ENCODE peak calls at places on chromosomes 7 and 10, in four cellular contexts. F is prostate gland, N is suprapubic skin, V is endothelial cell of umbilical vein. T is an unnamed sample.

GRCh38 chr10:94205370-94205930 is 157.3 kb downstream of the NOC3L start:
- DNase-seq in F (no peak), N (no peak), V (no peak), T (no peak)

GRCh38 chr7:70582921-70583895 is 548.7 kb upstream of the GALNT17 start:
- DNase-seq in F (no peak), N (no peak), V (no peak), T (no peak)

GRCh38 chr7:18780266-18780665 is 284.7 kb downstream of the HDAC9 start:
- DNase-seq in F (no peak), N (no peak), V (no peak), T (no peak)

GRCh38 chr10:88874271-88874670 is 5.8 kb upstream of the STAMBPL1 start:
- DNase-seq in F (no peak), N (no peak), V (no peak), T (no peak)

GRCh38 chr10:120735773-120736371 is 115.3 kb upstream of the WDR11 start:
- DNase-seq in F (no peak), N (no peak), V (peak; percentile 60), T (no peak)

GRCh38 chr7:30862987-30863693 is 48.5 kb upstream of the AQP1 start:
- DNase-seq in F (no peak), N (no peak), V (no peak), T (no peak)

GRCh38 chr7:45919947-45920542 is 1.0 kb downstream of the IGFBP3 start:
- DNase-seq in F (no peak), N (no peak), V (no peak), T (no peak)

GRCh38 chr10:101563007-101563406 is 25.1 kb downstream of the POLL start:
- DNase-seq in F (no peak), N (no peak), V (peak; percentile 20), T (no peak)

GRCh38 chr10:124701881-124702656 is 42.1 kb downstream of the FAM53B start:
- DNase-seq in F (no peak), N (no peak), V (peak; percentile 80), T (peak; percentile 68)

GRCh38 chr7:150788474-150789269 is 11.5 kb downstream of the TMEM176B start:
- DNase-seq in F (no peak), N (no peak), V (no peak), T (no peak)

GRCh38 chr10:35046074-35046473 is 44.1 kb downstream of the CUL2 start:
- DNase-seq in F (no peak), N (no peak), V (no peak), T (no peak)

GRCh38 chr10:35040761-35041501 is 49.2 kb downstream of the CUL2 start:
- DNase-seq in F (no peak), N (no peak), V (peak; percentile 74), T (no peak)

GRCh38 chr10:35041502-35041879 is 48.6 kb downstream of the CUL2 start:
- DNase-seq in F (no peak), N (no peak), V (no peak), T (no peak)

GRCh38 chr10:35042783-35043182 is 47.4 kb downstream of the CUL2 start:
- DNase-seq in F (no peak), N (no peak), V (no peak), T (no peak)

DNA sequence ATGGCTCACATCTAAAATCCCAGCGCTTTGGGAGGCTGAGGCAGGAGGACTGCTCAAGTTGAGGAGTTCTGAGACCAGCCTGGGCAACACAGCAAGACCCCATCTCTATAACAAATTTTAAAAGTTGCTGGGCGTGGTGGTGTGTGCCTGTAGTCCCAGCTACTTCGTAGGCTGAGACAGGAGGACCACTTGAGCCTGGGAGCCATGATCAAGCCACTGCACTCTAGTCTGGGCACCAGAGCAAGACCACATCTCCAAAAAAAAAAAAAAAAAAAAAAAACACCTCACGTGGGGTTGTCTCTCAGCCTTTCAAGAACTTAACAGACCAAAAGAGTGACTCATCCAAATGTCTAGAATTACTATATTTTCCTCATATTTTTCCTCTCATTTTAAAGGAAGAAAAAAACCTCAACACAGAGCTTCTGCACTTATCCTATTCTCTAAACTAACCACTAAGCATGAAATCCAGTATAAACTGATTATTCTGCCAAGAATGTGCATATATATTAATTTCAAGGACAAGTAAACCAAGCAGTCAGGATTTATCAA is 46.3 kb downstream of the CUL2 start:
- DNase-seq in F (no peak), N (no peak), V (no peak), T (no peak)
- H3K36me3 ChIP-seq in F (no peaks in the 10 kb centered on the region), N (peaks cover 31% of the 10 kb centered on the region), V (peaks cover 5% of the 10 kb centered on the region), T (peaks cover 31% of the 10 kb centered on the region)

DNA sequence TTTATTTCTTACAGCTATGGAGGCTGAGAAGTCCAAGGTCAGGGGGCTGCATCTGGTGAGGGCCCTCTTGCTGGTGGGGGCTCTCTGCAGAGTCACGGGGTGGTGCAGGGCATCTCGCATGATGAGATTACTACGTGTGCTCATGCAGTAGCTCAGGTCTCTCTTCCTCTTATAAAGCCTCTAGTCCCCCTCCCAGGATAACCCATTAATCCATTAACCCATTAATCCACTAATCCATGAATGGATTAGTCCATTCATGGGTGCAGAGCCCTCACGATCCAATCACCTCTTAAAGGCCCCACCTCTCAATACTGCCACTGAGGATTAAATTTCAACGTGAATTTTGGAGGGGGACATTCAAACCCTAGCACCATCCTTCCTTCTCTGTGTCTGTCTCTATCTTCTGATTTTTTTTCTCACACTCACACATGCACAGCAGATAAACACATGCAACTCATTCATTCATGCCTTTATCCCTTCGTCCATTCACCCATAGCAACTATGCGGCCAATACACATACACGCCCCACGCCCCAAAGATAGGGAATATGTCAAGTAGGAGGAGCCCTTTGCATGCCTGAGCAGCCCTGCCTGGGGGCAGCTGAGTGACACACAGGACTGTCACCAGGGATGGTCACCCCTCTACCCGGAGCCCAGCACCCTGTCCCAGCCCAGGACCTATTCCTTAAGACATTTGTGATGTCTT is 86.5 kb downstream of the C10orf105 start:
- DNase-seq in F (no peak), N (no peak), V (no peak), T (no peak)
- TF ChIP-seq POLR2AphosphoS5 in F (no peak), N (no peak), V (no peak), T (no peak)

GRCh38 chr10:125827133-125827532 is 3.8 kb downstream of the BCCIP start:
- DNase-seq in F (no peak), N (no peak), V (no peak), T (no peak)
- H3K36me3 ChIP-seq in F (no peaks in the 10 kb centered on the region), N (peaks cover 44% of the 10 kb centered on the region), V (peaks cover 19% of the 10 kb centered on the region), T (peaks cover 43% of the 10 kb centered on the region)

GRCh38 chr7:137962875-137963507 is 38.9 kb downstream of the CREB3L2 start:
- DNase-seq in F (peak; percentile 48), N (no peak), V (no peak), T (no peak)
- TF ChIP-seq POLR2AphosphoS5 in F (peak; percentile 52), N (no peak), V (no peak), T (no peak)

GRCh38 chr7:47393406-47393805 is 188.5 kb downstream of the TNS3 start:
- DNase-seq in F (no peak), N (peak; percentile 32), V (no peak), T (no peak)
- H3K36me3 ChIP-seq in F (no peaks in the 10 kb centered on the region), N (peaks cover 45% of the 10 kb centered on the region), V (peaks cover 7% of the 10 kb centered on the region), T (peaks cover 89% of the 10 kb centered on the region)

DNA sequence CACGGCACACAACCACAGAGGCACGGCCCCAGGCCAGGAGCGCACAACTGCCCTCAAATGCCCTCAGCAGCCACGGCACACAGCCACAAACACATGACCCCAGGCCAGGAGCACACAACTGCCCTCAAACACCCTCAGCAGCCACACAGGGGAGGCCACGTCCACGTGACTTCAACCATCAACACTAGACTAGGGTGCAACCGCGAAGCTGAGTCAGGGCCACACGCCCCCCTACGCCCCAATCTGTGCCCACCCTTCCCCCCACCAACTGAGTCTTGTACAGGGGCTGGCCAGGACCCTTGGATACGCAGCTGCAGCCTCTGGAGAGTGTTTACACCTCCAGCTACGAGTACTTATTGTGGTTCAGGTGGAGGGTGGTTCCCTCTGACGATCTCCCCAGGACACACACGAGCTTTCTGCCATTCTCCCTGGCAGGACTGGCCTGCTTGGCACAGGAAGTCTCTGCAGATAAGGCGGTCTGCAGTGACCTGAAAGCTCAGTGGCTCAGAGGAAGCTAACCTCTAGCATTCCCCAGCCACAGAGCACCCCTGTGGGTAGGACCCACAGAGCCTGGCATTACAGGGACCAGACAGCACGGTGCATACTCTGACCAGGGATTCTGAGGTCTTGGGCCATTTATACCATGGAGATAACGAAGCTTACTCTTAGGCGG is 2.0 kb upstream of the GPR146 start:
- DNase-seq in F (no peak), N (no peak), V (no peak), T (peak; percentile 74)
- TF ChIP-seq POLR2AphosphoS5 in F (no peak), N (no peak), V (no peak), T (peak; percentile 6)

DNA sequence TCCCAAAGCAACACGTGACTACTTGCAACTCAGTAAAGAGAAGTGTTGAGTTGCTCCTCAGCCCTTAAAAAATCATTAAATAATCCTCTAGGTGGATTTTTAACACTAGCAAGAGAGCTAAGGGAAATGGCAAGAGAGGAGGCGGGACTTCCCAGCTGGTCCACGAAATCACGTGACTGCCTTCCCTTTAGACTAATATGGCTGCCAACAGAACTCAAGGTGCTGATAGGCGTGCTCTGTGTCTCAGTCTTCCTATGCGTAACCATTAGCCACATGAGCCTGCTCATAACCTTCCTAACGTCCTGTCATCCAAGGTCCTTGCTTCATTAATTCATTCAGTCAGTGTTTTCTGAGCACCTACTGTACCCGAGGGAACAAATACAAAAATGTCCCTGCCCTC is 66.0 kb downstream of the RSU1 start:
- DNase-seq in F (no peak), N (no peak), V (no peak), T (no peak)
- H3K36me3 ChIP-seq in F (no peaks in the 10 kb centered on the region), N (peaks cover 42% of the 10 kb centered on the region), V (peaks cover 2% of the 10 kb centered on the region), T (peaks cover 18% of the 10 kb centered on the region)

GRCh38 chr7:26724795-26725194 is 139.6 kb downstream of the SKAP2 start:
- DNase-seq in F (no peak), N (no peak), V (no peak), T (no peak)
- TF ChIP-seq POLR2AphosphoS5 in F (no peak), N (no peak), V (no peak), T (no peak)

GRCh38 chr10:72340510-72340895 is 14.2 kb downstream of the DNAJB12 start:
- DNase-seq in F (no peak), N (no peak), V (peak; percentile 53), T (peak; percentile 94)

GRCh38 chr10:72338180-72338579 is 16.5 kb downstream of the DNAJB12 start:
- DNase-seq in F (no peak), N (no peak), V (no peak), T (no peak)

GRCh38 chr10:72337722-72338121 is 17.0 kb downstream of the DNAJB12 start:
- DNase-seq in F (no peak), N (no peak), V (no peak), T (no peak)

GRCh38 chr10:72342911-72343310 is 11.8 kb downstream of the DNAJB12 start:
- DNase-seq in F (no peak), N (no peak), V (no peak), T (no peak)

DNA sequence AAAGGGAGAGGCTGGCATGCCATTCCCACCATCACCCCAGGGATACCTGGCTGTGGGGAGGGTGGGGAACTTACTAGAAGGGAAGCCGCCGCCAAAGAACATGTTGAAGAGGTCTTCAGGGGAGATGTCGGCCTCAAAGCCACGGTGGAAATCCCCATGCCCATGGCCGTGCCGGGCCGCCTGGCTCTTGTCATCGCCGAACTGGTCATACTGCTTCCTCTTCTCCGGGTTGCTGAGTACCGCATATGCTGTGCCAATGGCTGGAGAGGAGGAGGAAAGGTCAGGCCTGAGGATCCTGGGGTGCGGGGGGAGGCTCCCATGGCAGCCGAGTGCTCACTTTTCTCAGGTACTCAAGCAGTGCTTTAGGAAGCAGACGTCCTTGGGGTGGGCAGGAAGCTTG is 13.8 kb downstream of the DNAJB12 start:
- DNase-seq in F (no peak), N (no peak), V (no peak), T (no peak)
- H3K36me3 ChIP-seq in F (peaks cover 2% of the 10 kb centered on the region), N (peaks cover 80% of the 10 kb centered on the region), V (peaks cover 30% of the 10 kb centered on the region), T (peaks cover 50% of the 10 kb centered on the region)

T was measured in spleen.